ENCODE peak calls at places on chromosome 18, in four cellular contexts. V, O, T and P are unnamed samples.

GRCh38 chr18:58691256-58691655 is 20.0 kb downstream of the MALT1 start:
- DNase-seq in O (no peak), T (no peak), V (no peak), P (no peak)

GRCh38 chr18:40048253-40048652 is 1906.8 kb upstream of the PIK3C3 start:
- DNase-seq in O (no peak), V (no peak), T (no peak), P (no peak)

GRCh38 chr18:31237142-31237541 is 74.5 kb upstream of the DSC1 start:
- DNase-seq in T (no peak), O (no peak), V (no peak), P (no peak)

GRCh38 chr18:79927597-79928562 is 23.6 kb downstream of the SLC66A2 start:
- DNase-seq in O (no peak), V (no peak), T (peak), P (peak)

GRCh38 chr18:13217466-13217961 is 1.0 kb upstream of the LDLRAD4 start:
- DNase-seq in O (no peak), T (peak), V (no peak), P (peak)

GRCh38 chr18:13457327-13457726 is 238.8 kb downstream of the LDLRAD4 start:
- DNase-seq in T (no peak), V (no peak), O (no peak), P (peak)

GRCh38 chr18:57780318-57781127 is 22.6 kb downstream of the ATP8B1 start:
- DNase-seq in O (no peak), V (peak), T (no peak), P (no peak)

GRCh38 chr18:76687271-76688006 is 134.9 kb upstream of the ZNF236 start:
- DNase-seq in V (no peak), O (no peak), T (no peak), P (no peak)

GRCh38 chr18:3595282-3596273 is 145.6 kb downstream of the TGIF1 start:
- DNase-seq in T (peak), V (peak), O (no peak), P (peak)

GRCh38 chr18:53458944-53459580 is 765.4 kb downstream of the MBD2 start:
- DNase-seq in T (no peak), V (no peak), O (no peak), P (no peak)

GRCh38 chr18:41113885-41114482 is 841.0 kb upstream of the PIK3C3 start:
- DNase-seq in T (no peak), V (no peak), O (no peak), P (no peak)

GRCh38 chr18:9001209-9001608 is 101.3 kb upstream of the NDUFV2 start:
- DNase-seq in O (no peak), T (no peak), V (no peak), P (no peak)

GRCh38 chr18:5890606-5891360 is 4.5 kb downstream of the TMEM200C start:
- DNase-seq in T (no peak), O (peak), V (no peak), P (peak)

GRCh38 chr18:57209697-57210096 is 62.8 kb downstream of the BOD1L2 start:
- DNase-seq in V (no peak), O (no peak), T (no peak), P (no peak)

GRCh38 chr18:63969965-63970802 is at the start of gene SERPINB8:
- DNase-seq in T (peak), V (no peak), O (peak), P (peak)

GRCh38 chr18:2448565-2449151 is 122.6 kb downstream of the METTL4 start:
- DNase-seq in T (no peak), V (no peak), O (no peak), P (no peak)

GRCh38 chr18:61742555-61743429 is 150.0 kb downstream of the RNF152 start:
- DNase-seq in V (no peak), T (no peak), O (no peak), P (no peak)

GRCh38 chr18:22836932-22837331 is 96.2 kb upstream of the RBBP8 start:
- DNase-seq in T (no peak), V (no peak), O (no peak), P (no peak)

GRCh38 chr18:62611395-62612241 is 88.8 kb downstream of the ZCCHC2 start:
- DNase-seq in T (no peak), O (no peak), V (no peak), P (no peak)

GRCh38 chr18:31040982-31041345 is 1.6 kb downstream of the DSC3 start:
- DNase-seq in T (no peak), V (no peak), O (no peak), P (no peak)

GRCh38 chr18:59662008-59662701 is 35.1 kb downstream of the CCBE1 start:
- DNase-seq in T (no peak), V (no peak), O (no peak), P (no peak)

GRCh38 chr18:4144201-4144600 is 310.9 kb downstream of the DLGAP1 start:
- DNase-seq in T (no peak), V (no peak), O (no peak), P (no peak)

GRCh38 chr18:7844418-7844817 is 277.3 kb downstream of the PTPRM start:
- DNase-seq in T (no peak), V (no peak), O (no peak), P (no peak)

GRCh38 chr18:50982802-50983179 is 15.0 kb downstream of the ELAC1 start:
- DNase-seq in O (no peak), V (no peak), T (no peak), P (no peak)

GRCh38 chr18:40387130-40387821 is 1567.8 kb upstream of the PIK3C3 start:
- DNase-seq in T (no peak), O (no peak), V (no peak), P (no peak)

GRCh38 chr18:13608791-13609552 is 117.4 kb downstream of the FAM210A start:
- DNase-seq in V (no peak), T (no peak), O (no peak), P (no peak)

GRCh38 chr18:41038071-41038470 is 917.0 kb upstream of the PIK3C3 start:
- DNase-seq in T (no peak), O (no peak), V (no peak), P (no peak)

GRCh38 chr18:78087338-78087737 is 837.7 kb downstream of the GALR1 start:
- DNase-seq in V (no peak), T (no peak), O (no peak), P (no peak)

GRCh38 chr18:67478249-67478648 is 38.3 kb downstream of the DSEL start:
- DNase-seq in V (no peak), T (no peak), O (no peak), P (peak)

GRCh38 chr18:8142131-8142711 is 467.0 kb upstream of the RAB12 start:
- DNase-seq in O (no peak), V (no peak), T (no peak), P (no peak)

GRCh38 chr18:76081536-76081935 is 413.5 kb downstream of the ZNF516 start:
- DNase-seq in T (no peak), O (no peak), V (no peak), P (no peak)

GRCh38 chr18:78160961-78161656 is 818.5 kb upstream of the SALL3 start:
- DNase-seq in T (no peak), V (no peak), O (no peak), P (no peak)

GRCh38 chr18:62963522-62963921 is 248.2 kb downstream of the PHLPP1 start:
- DNase-seq in V (no peak), O (no peak), T (no peak), P (no peak)

GRCh38 chr18:12336887-12337286 is 28.8 kb downstream of the TUBB6 start:
- DNase-seq in V (no peak), O (no peak), T (no peak), P (no peak)

GRCh38 chr18:44497294-44497693 is 183.4 kb upstream of the SETBP1 start:
- DNase-seq in O (no peak), T (no peak), V (no peak), P (no peak)
- TF ChIP-seq EP300 in O (no peak), T (no peak), V (no peak), P (no peak)

GRCh38 chr18:36129300-36130038 is at the start of the genes ELP2 and SLC39A6:
- DNase-seq in V (peak), T (peak), O (peak), P (peak)
- TF ChIP-seq POLR2A in V (peak), T (peak), O (peak), P (no peak)

GRCh38 chr18:37297106-37297505 is 268.5 kb downstream of the CELF4 start:
- DNase-seq in V (no peak), T (no peak), O (no peak), P (no peak)

GRCh38 chr18:37302519-37302918 is 263.1 kb downstream of the CELF4 start:
- DNase-seq in O (no peak), T (no peak), V (no peak), P (no peak)

GRCh38 chr18:37298816-37299215 is 266.8 kb downstream of the CELF4 start:
- DNase-seq in T (no peak), O (no peak), V (no peak), P (no peak)

GRCh38 chr18:37303009-37303408 is 262.6 kb downstream of the CELF4 start:
- DNase-seq in O (no peak), V (no peak), T (no peak), P (no peak)

DNA sequence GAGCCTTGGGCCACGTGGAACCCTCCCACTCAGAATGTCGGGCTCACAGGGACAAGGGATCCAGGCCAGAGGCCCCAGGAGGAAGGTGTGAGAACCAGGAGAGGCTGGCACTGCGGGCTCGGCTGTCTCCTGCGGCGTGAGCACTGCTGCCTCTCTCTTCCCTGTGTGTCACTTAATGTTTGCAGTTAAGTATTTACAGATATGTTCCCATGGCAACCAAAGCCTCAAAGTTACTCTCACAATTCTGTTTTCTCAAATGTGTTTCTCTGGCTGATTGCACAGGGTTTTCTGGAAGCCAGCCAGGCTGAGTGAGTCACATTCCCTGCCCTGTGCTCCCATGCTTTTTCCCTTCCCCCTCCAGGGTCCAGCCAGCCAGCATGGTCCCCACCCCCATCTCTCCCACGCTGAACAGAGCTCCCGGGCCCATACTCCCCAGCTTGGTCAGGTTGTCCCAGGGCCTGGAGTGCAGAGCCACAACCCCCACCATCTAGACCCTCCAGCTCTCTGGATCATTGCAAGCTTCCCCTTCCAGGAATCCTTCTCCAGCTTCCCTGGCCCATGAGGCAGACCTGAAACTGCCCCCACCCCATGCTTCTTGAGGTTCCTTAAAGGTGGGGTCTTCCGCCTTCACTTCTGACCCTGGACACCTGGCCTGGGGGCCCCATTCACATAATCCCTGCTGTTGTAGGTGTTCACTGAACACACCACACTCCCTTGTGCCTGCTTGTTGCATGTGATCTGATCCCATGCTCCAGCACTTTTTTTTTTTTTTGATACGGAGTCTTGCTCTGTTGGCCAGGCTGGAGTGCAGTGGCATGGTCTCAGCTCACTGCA is 265.9 kb downstream of the CELF4 start:
- DNase-seq in O (peak), V (peak), T (peak), P (peak)
- TF ChIP-seq EP300 in O (no peak), V (no peak), T (no peak), P (no peak)

DNA sequence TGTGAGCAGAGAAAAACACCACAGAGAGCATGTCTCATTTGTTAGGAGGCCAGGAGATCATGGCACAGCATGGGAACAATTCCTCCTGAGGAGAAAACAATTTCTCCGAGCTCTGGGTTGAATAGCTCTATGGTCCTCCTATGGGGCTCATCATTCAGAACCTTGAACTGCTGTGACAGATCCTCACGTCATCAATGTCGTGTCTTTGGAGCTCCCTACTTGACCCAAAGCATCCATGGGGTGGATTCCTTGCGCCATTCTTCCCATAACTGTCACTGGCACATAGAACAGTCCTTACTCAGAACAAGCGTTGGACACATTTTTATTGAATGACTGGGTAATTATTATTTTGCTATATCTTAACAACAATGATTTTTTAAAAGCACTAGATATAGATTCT is 15.8 kb upstream of the TCF4 start:
- DNase-seq in T (no peak), V (no peak), O (no peak), P (no peak)
- TF ChIP-seq POLR2A in T (no peak), V (no peak), O (no peak), P (no peak)

GRCh38 chr18:378039-378438 is 110.2 kb upstream of the THOC1 start:
- DNase-seq in T (peak), V (no peak), O (no peak), P (no peak)

GRCh38 chr18:376307-376706 is 108.5 kb upstream of the THOC1 start:
- DNase-seq in T (peak), O (no peak), V (no peak), P (no peak)

GRCh38 chr18:371616-371998 is 103.8 kb upstream of the THOC1 start:
- DNase-seq in V (no peak), O (no peak), T (no peak), P (no peak)

GRCh38 chr18:377088-377487 is 109.2 kb upstream of the THOC1 start:
- DNase-seq in O (no peak), T (no peak), V (no peak), P (no peak)

DNA sequence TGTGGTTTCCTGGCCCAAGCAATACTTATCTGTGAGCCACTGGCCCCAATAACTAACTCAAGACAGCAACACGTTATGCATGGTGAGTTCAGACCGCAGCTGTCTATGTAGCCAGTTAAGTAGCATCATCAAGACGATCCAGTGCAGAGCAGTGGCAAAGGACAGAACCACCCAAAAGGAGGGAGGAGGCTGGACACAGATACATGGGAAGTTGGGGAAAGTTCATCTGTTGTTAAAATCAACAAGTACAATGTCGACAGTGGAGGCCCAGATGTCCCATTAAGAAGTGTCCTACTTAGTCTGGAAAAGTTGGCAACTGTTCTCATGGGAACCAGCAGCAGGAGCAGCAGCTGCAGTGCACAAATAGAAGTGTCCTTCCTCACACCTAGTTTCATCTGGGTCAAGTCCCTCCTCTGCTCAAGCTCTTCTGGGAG is 106.9 kb upstream of the THOC1 start:
- DNase-seq in T (peak), O (no peak), V (no peak), P (no peak)
- TF ChIP-seq EP300 in T (no peak), O (no peak), V (no peak), P (no peak)

DNA sequence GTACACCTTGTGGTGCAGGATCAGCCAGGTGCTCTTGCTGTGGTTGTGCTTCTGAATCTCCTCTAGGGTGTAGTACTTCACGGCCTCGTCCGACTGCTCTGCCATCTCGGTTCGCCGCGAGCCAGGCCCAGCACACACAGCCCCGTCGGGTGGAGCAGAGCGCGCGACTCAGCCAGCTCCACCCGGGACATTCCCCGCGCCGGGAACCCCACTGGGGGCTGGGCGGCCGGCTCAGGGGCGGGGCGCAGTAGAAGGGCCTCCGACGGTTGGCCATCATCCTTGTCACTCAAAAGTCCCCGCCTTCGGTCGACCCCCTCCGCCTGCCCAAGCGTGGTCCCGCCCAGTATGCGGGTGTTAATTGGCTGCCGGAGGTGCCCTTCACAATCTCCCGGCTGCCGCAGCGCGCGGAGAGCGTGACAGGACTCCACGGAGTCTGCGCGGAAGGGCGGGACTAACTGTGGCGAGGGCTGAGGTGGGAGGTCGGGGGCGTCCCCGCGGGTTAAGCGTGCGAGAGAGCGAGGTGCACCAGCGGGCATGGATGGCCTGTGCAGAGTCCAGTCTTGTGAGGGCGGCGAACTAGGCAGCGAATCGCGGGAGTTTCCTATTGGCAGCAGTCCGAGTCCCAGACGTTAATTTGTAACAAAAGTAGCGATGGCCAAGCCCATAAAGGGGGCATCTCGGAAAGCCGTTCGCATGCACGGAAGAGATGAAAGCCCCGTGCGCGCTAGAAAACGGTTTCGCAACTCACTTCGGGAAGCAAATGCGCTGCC is at the start of gene CYB5A:
- DNase-seq in V (peak), O (peak), T (peak), P (peak)
- TF ChIP-seq POLR2A in V (peak), O (peak), T (peak), P (no peak)

GRCh38 chr18:23982154-23983071 is 32.1 kb upstream of the TTC39C start:
- DNase-seq in O (peak), T (peak), V (no peak), P (no peak)
- TF ChIP-seq EP300 in O (no peak), T (no peak), V (no peak), P (peak)

GRCh38 chr18:46296656-46297055 is 192.5 kb downstream of the HAUS1 start:
- DNase-seq in T (no peak), O (no peak), V (no peak), P (no peak)
- TF ChIP-seq POLR2A in T (no peak), O (no peak), V (no peak), P (no peak)

DNA sequence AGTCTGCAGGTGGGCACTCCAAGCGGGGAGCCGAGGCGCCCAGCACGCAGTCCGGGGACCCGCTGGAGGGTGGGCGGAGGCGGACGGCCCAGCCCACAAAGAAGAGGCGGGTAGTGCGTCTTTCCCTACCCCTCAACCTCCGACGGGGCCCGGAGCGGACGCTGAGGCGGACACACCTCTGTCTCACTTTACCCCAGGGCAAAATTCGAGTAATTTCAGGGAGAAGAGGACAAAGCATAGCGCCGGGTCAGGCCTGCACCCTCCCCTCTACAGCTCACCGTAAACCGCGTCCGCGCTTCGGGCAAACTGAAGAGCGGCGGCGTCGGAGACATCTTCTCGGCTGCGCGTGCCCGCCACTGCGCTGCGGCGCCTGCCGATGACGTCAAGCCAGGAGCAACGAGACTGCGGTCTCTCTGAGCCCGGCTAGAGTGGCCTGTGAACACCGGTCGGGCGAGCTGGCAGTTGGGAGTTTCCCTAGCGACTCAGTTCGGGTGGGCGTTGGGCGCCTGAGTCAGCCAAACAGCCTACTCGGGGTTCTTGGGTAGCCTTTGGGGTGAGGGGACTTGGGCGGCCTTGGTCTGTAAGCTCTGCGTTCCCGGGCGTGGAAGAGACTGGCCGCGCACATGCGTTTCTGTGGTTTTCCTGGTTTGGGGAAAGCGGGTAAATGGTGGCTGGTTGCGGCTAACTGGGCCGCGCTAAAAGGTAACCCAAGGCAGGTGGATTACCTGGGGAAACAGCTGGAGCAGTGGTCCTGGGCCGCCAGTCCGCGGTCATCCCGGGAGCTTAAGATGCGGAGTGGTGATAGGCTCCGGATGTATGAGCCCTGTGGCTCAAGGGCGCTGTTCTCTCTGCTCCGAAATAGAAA is at the start of gene THOC1:
- DNase-seq in T (peak), V (peak), O (peak), P (peak)
- TF ChIP-seq EP300 in T (peak), V (peak), O (no peak), P (no peak)